ENCODE peak calls at places on chromosome 7, in six cellular contexts. F is activated CD8-positive, alpha-beta memory T cell treated with anti-CD3 and anti-CD28 coated beads, Interleukin-2, amount 50 U/mL, for 48 hours; P is activated CD4-positive, alpha-beta T cell treated with anti-CD3 and anti-CD28 coated beads for 4 hours; Z is activated T-cell treated with anti-CD3 and anti-CD28 coated beads, Interleukin-2, amount 50 U/mL, for 72 hours; S is NCI-H1105 treated with DMSO at 0.1 percent for 48 hours; U is neural crest cell. T is an unnamed sample.

GRCh38 chr7:47538846-47539311 is 43.0 kb downstream of the TNS3 start:
- DNase-seq in F (no peak), P (no peak), Z (no peak), S (no peak), U (no peak), T (no peak)

GRCh38 chr7:149872419-149873073 is 1.2 kb upstream of the ATP6V0E2 start:
- DNase-seq in F (peak), P (no peak), Z (no peak), S (peak), U (peak), T (peak)

GRCh38 chr7:147708871-147709270 is 881.7 kb upstream of the C7orf33 start:
- DNase-seq in F (no peak), P (no peak), Z (no peak), S (no peak), U (no peak), T (no peak)

GRCh38 chr7:73612598-73613269 is 11.6 kb downstream of the MLXIPL start:
- DNase-seq in F (no peak), P (no peak), Z (no peak), S (no peak), U (no peak), T (no peak)

GRCh38 chr7:64618785-64619456 is 47.0 kb upstream of the ZNF107 start:
- DNase-seq in F (no peak), P (peak), Z (no peak), S (peak), U (peak), T (peak)

GRCh38 chr7:28165221-28165807 is 15.3 kb downstream of the JAZF1 start:
- DNase-seq in F (no peak), P (no peak), Z (no peak), S (no peak), U (no peak), T (no peak)

GRCh38 chr7:101017099-101017777 is 2.6 kb upstream of the MUC17 start:
- DNase-seq in F (peak), P (peak), Z (peak), S (peak), U (peak), T (peak)

GRCh38 chr7:1883031-1883761 is 213.1 kb downstream of the ELFN1 start:
- DNase-seq in F (no peak), P (no peak), Z (no peak), S (no peak), U (no peak), T (no peak)

T was measured in NCI-H2227 treated with DMSO at 0.1 percent for 48 hours.